ENCODE peak calls at places on chromosomes 3 and 15, in five cellular contexts. V is GM12865; O is activated CD8-positive, alpha-beta memory T cell treated with anti-CD3 and anti-CD28 coated beads, Interleukin-2, amount 50 U/mL, for 48 hours; J is stimulated activated effector memory CD8-positive, alpha-beta T cell treated with anti-CD3 and anti-CD28 coated beads, Interleukin-12 subunit alpha, Interleukin-12 subunit beta, amount 100 ng/mL, for 72 hours; N is HuH-7. T is an unnamed sample.

GRCh38 chr3:86890997-86891396 is 100.0 kb downstream of the VGLL3 start:
- DNase-seq in V (no peak), O (no peak), J (no peak), N (no peak), T (no peak)

GRCh38 chr15:63972801-63973200 is 73.5 kb downstream of the DAPK2 start:
- DNase-seq in V (no peak), O (peak; percentile 38), J (no peak), N (no peak), T (no peak)

GRCh38 chr3:35383719-35384555 is 255.4 kb upstream of the ARPP21 start:
- DNase-seq in V (no peak), O (no peak), J (no peak), N (no peak), T (no peak)

GRCh38 chr15:70095387-70096214 is 2.1 kb downstream of the TLE3 start:
- DNase-seq in V (peak; percentile 58), O (peak; percentile 77), J (no peak), N (no peak), T (no peak)

GRCh38 chr15:99108993-99109392 is 4.1 kb downstream of the SYNM start:
- DNase-seq in V (no peak), O (no peak), J (no peak), N (no peak), T (no peak)

GRCh38 chr15:74933573-74933972 is 4.3 kb downstream of the COX5A start:
- DNase-seq in V (no peak), O (no peak), J (no peak), N (no peak), T (no peak)

GRCh38 chr3:140859592-140860336 is 81.9 kb upstream of the SLC25A36 start:
- DNase-seq in V (peak; percentile 59), O (no peak), J (no peak), N (no peak), T (no peak)

GRCh38 chr3:64244011-64244942 is 19.0 kb upstream of the PRICKLE2 start:
- DNase-seq in V (peak; percentile 36), O (no peak), J (no peak), N (no peak), T (no peak)

GRCh38 chr3:77506384-77506783 is 466.5 kb downstream of the ROBO2 start:
- DNase-seq in V (no peak), O (no peak), J (no peak), N (no peak), T (no peak)

GRCh38 chr3:70561796-70562195 is 249.4 kb upstream of the MDFIC2 start:
- DNase-seq in V (no peak), O (no peak), J (no peak), N (no peak), T (no peak)

GRCh38 chr3:196192036-196193001 is 18.9 kb downstream of the ZDHHC19 start:
- DNase-seq in V (peak; percentile 90), O (peak; percentile 77), J (peak; percentile 44), N (no peak), T (no peak)

GRCh38 chr3:77014236-77014635 is 25.7 kb upstream of the ROBO2 start:
- DNase-seq in V (no peak), O (no peak), J (no peak), N (no peak), T (no peak)

GRCh38 chr15:81400640-81401236 is 26.7 kb upstream of the TMC3 start:
- DNase-seq in V (peak; percentile 64), O (no peak), J (no peak), N (peak; percentile 40), T (no peak)

GRCh38 chr15:89111352-89111751 is 23.1 kb downstream of the ABHD2 start:
- DNase-seq in V (no peak), O (no peak), J (no peak), N (no peak), T (no peak)

GRCh38 chr15:31216210-31216911 is 110.3 kb upstream of the KLF13 start:
- DNase-seq in V (peak; percentile 95), O (peak; percentile 75), J (peak; percentile 17), N (peak; percentile 81), T (peak; percentile 97)

GRCh38 chr3:141229132-141229531 is 2.5 kb upstream of the PXYLP1 start:
- DNase-seq in V (no peak), O (no peak), J (no peak), N (no peak), T (no peak)

GRCh38 chr3:47299396-47300318 is 16.9 kb downstream of the KLHL18 start:
- DNase-seq in V (no peak), O (no peak), J (no peak), N (no peak), T (no peak)

GRCh38 chr15:26261413-26261812 is 398.3 kb upstream of the ATP10A start:
- DNase-seq in V (no peak), O (no peak), J (no peak), N (no peak), T (no peak)

GRCh38 chr15:78796510-78796909 is 14.8 kb downstream of the ADAMTS7 start:
- DNase-seq in V (no peak), O (no peak), J (no peak), N (no peak), T (no peak)

GRCh38 chr3:179347108-179347382 is 464 bp upstream of the MFN1 start:
- DNase-seq in V (no peak), O (no peak), J (no peak), N (no peak), T (no peak)

GRCh38 chr3:97872209-97873042 is 50.6 kb downstream of the CRYBG3 start:
- DNase-seq in V (no peak), O (no peak), J (no peak), N (no peak), T (no peak)

GRCh38 chr3:140343709-140344417 is 334.0 kb upstream of the TRIM42 start:
- DNase-seq in V (no peak), O (no peak), J (no peak), N (no peak), T (no peak)

GRCh38 chr3:124730920-124731297 is 657 bp downstream of the UMPS start:
- DNase-seq in V (no peak), O (peak; percentile 61), J (no peak), N (no peak), T (no peak)

T was measured in lung.